ENCODE peak calls at places on chromosomes 6 and 20, in nine cellular contexts. X is HepG2, V is hepatocyte, R is upper lobe of right lung, C is transverse colon, Z is IMR-90, M is spleen, S is thoracic aorta, E is small intestine. H is an unnamed sample.

GRCh38 chr6:151148111-151148510 is 91.7 kb upstream of the AKAP12 start:
- DNase-seq in X (no peak), V (no peak), R (no peak), C (no peak), Z (no peak), M (no peak), S (no peak), E (no peak), H (no peak)

GRCh38 chr6:11763460-11764249 is 14.9 kb downstream of the ADTRP start:
- DNase-seq in X (no peak), V (no peak), R (no peak), C (no peak), Z (no peak), M (no peak), S (no peak), E (peak; percentile 82), H (no peak)

GRCh38 chr6:169650241-169650958 is 51.4 kb downstream of the WDR27 start:
- DNase-seq in X (no peak), V (no peak), R (no peak), C (no peak), Z (no peak), M (no peak), S (no peak), E (no peak), H (no peak)

GRCh38 chr6:48671506-48671905 is 560.5 kb upstream of the PTCHD4 start:
- DNase-seq in X (no peak), V (no peak), R (no peak), C (no peak), Z (peak; percentile 0), M (no peak), S (no peak), E (no peak), H (no peak)

GRCh38 chr6:11132191-11132590 is 20.7 kb upstream of the ERVFRD-1 start:
- DNase-seq in X (no peak), V (no peak), R (no peak), C (no peak), Z (no peak), M (no peak), S (no peak), E (no peak), H (no peak)

GRCh38 chr6:154874684-154875594 is 120.2 kb upstream of the TIAM2 start:
- DNase-seq in X (peak; percentile 64), V (no peak), R (no peak), C (no peak), Z (no peak), M (no peak), S (no peak), E (peak; percentile 14), H (no peak)

GRCh38 chr20:49103647-49104364 is 57.7 kb downstream of the CSE1L start:
- DNase-seq in X (no peak), V (no peak), R (no peak), C (no peak), Z (no peak), M (no peak), S (no peak), E (no peak), H (no peak)

GRCh38 chr6:22829070-22829469 is 259.7 kb downstream of the HDGFL1 start:
- DNase-seq in X (no peak), V (no peak), R (no peak), C (no peak), Z (no peak), M (no peak), S (no peak), E (no peak), H (no peak)

GRCh38 chr6:74671558-74672025 is 534.3 kb downstream of the COL12A1 start:
- DNase-seq in X (no peak), V (no peak), R (no peak), C (no peak), Z (peak; percentile 91), M (no peak), S (no peak), E (no peak), H (no peak)

GRCh38 chr6:134964451-134965203 is 14.7 kb upstream of the ALDH8A1 start:
- DNase-seq in X (no peak), V (no peak), R (no peak), C (no peak), Z (no peak), M (no peak), S (no peak), E (no peak), H (no peak)

GRCh38 chr6:134962421-134962820 is 12.5 kb upstream of the ALDH8A1 start:
- DNase-seq in X (no peak), V (no peak), R (no peak), C (no peak), Z (no peak), M (no peak), S (no peak), E (no peak), H (no peak)

DNA sequence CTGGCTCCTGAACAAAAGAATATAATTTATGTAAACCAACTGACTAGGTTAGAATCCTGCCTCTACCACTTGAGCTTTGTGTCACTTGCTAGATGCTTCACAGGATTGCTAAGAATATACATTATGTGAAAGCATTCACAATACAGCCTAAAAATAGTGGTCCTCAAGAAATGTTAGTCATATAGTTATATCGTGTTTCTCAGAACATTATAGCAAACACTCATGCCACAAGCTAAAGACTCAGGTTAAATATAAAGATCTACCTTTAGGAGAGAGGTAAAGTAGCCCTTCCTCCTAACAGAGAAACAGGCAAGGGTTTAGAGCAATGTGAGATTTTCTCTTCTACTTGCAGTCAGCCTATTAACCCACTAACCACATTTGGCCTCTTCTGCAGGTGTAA is 17.8 kb upstream of the ALDH8A1 start:
- DNase-seq in X (no peak), V (no peak), R (no peak), C (no peak), Z (no peak), M (no peak), S (no peak), E (no peak), H (no peak)
- H3K36me3 ChIP-seq in X (peaks cover 5% of the 10 kb centered on the region), V (no peaks in the 10 kb centered on the region), R (peaks cover 60% of the 10 kb centered on the region), C (peaks cover 26% of the 10 kb centered on the region), Z (peaks cover 7% of the 10 kb centered on the region), M (peaks cover 30% of the 10 kb centered on the region), S (peaks cover 12% of the 10 kb centered on the region), E (peaks cover 2% of the 10 kb centered on the region), H (peaks cover 4% of the 10 kb centered on the region)

GRCh38 chr6:158611600-158612041 is 32.9 kb downstream of the DYNLT1 start:
- DNase-seq in X (no peak), V (peak; percentile 73), R (peak; percentile 76), C (no peak), Z (no peak), M (no peak), S (no peak), E (no peak), H (no peak)
- H3K4me3 ChIP-seq in X (no peak overlapping the region), V (no peak overlapping the region), R (no peak overlapping the region), C (no peak overlapping the region), Z (no peak overlapping the region), M (no peak overlapping the region), S (no peak overlapping the region), E (no peak overlapping the region), H (no peak overlapping the region)

DNA sequence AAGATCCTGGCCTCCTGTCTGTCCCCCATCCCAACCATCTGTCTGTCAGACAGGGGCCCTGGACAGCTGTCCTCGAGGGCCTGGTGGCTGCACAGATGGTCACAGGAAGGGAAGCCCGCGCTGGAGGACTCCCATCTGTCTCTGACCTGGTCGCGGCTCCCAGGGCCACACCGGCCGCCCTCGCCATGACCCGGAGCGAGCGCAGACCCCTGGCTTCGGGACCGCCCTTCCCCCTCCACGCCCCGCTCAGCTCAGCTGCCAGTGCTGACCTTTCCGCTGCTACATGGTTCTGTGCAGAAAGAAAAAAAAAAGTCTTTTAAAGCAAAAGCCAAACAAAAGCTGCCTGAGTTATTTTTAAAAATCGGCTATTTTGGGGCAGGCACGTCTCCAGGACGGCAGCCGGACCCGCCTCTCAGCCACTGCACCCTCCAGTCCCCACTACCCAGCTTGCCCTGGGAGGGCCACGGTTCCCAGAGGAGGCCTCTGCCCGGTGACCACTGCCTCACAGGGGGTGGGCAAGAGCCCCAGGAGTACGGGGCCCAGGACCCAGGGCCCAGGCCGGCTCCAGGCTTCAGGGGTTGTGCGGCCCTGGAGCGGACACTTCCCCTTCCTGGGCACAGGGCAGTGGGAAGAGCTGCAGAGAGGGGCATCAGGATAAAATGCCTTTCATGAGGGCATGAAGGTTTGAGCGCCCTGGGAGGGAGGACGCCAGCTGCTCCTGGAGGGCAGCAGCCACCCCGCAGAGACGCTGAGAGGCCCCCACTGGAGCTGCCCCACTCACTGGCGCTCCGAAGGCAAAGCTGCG is 10.8 kb downstream of the LAMA5 start:
- DNase-seq in X (no peak), V (no peak), R (no peak), C (no peak), Z (no peak), M (no peak), S (no peak), E (no peak), H (peak; percentile 85)
- H3K4me1 ChIP-seq in X (peaks cover 47% of the 10 kb centered on the region), V (peaks cover 72% of the 10 kb centered on the region), R (peaks cover 67% of the 10 kb centered on the region), C (peaks cover 57% of the 10 kb centered on the region), Z (peaks cover 28% of the 10 kb centered on the region), M (peaks cover 78% of the 10 kb centered on the region), S (peaks cover 69% of the 10 kb centered on the region), E (no peaks in the 10 kb centered on the region), H (peaks cover 51% of the 10 kb centered on the region)

GRCh38 chr20:31717478-31717946 is 5.2 kb downstream of the BCL2L1 start:
- DNase-seq in X (no peak), V (no peak), R (no peak), C (no peak), Z (no peak), M (no peak), S (no peak), E (no peak), H (no peak)

GRCh38 chr20:31716351-31716750 is 6.3 kb downstream of the BCL2L1 start:
- DNase-seq in X (no peak), V (no peak), R (no peak), C (no peak), Z (no peak), M (no peak), S (no peak), E (peak; percentile 69), H (no peak)

GRCh38 chr20:31718952-31719643 is 3.6 kb downstream of the BCL2L1 start:
- DNase-seq in X (no peak), V (peak; percentile 80), R (no peak), C (peak; percentile 44), Z (no peak), M (no peak), S (no peak), E (peak; percentile 65), H (no peak)

GRCh38 chr20:31715766-31716165 is 6.9 kb downstream of the BCL2L1 start:
- DNase-seq in X (no peak), V (no peak), R (no peak), C (no peak), Z (no peak), M (no peak), S (no peak), E (no peak), H (no peak)

DNA sequence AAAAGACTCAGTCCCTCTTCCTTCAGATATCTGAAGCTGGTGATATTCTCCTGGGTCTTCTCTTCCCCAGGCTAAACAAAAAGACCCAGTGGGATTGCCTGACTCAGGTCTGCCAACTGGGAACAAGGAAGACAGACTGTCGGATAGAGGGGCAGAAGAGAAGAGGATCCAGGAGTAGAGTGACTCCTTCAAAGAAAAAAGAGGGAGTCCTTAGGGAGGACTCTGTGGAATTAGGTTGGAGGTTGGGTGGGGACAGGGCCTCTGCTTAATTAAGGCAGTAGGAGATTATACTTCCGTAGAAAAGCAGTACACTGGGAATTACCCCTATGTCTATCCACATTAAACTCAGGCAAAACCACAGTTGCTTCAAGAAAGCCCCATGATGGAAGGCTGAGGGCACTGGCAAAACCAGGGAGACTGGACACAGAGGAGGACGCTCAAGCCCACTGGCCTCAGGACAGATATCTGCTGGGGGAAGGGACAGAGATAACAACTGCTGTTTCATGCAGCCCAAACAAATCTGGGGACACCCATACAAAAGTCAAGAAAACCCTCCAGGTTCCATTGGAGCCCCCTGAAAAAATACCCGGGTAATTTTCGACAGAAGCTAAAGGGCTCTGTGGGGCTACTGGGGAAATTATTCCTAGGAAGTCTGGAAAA is 5.7 kb downstream of the BCL2L1 start:
- DNase-seq in X (no peak), V (no peak), R (no peak), C (no peak), Z (no peak), M (peak; percentile 27), S (no peak), E (no peak), H (no peak)
- H3K36me3 ChIP-seq in X (peaks cover 19% of the 10 kb centered on the region), V (no peaks in the 10 kb centered on the region), R (peaks cover 59% of the 10 kb centered on the region), C (no peaks in the 10 kb centered on the region), Z (peaks cover 31% of the 10 kb centered on the region), M (no peaks in the 10 kb centered on the region), S (peaks cover 5% of the 10 kb centered on the region), E (no peaks in the 10 kb centered on the region), H (peaks cover 5% of the 10 kb centered on the region)

H was measured in kidney.